ENCODE peak calls at places on chromosomes 16 and 17, in nine cellular contexts. U is neural progenitor cell; L is ascending aorta; X is psoas muscle; O is heart right ventricle; D is IMR-90; P is CD8-positive, alpha-beta memory T cell; E is A673; S is Karpas-422. J is an unnamed sample. For H3K4me1 and H3K9me3, the result is how much of the 10 kb centered on the place peaks cover.

GRCh38 chr16:27429330-27429871 is 27.4 kb downstream of the IL21R start:
- DNase-seq in D (no peak), P (no peak), O (no peak), E (no peak), U (no peak), L (peak), S (no peak), X (no peak), J (no peak)

GRCh38 chr17:45432405-45433113 is at the start of gene ARHGAP27:
- DNase-seq in O (peak), U (peak), P (no peak), S (peak), L (no peak), D (no peak), X (peak), E (no peak), J (peak)

GRCh38 chr17:75625813-75626486 is 7.3 kb upstream of the SMIM5 start:
- DNase-seq in L (no peak), P (no peak), O (no peak), U (peak), E (peak), X (no peak), S (peak), D (peak), J (no peak)

GRCh38 chr16:85416267-85417109 is 196.6 kb upstream of the GSE1 start:
- DNase-seq in X (peak), O (peak), S (peak), P (peak), U (peak), L (no peak), D (peak), E (peak), J (peak)

GRCh38 chr16:80007216-80007615 is 406.7 kb upstream of the MAF start:
- DNase-seq in L (no peak), P (no peak), O (no peak), U (no peak), S (no peak), E (no peak), X (no peak), D (no peak), J (no peak)

GRCh38 chr17:82065193-82065637 is 389 bp downstream of the DUS1L start:
- DNase-seq in P (no peak), S (peak), X (no peak), O (peak), U (no peak), D (peak), E (no peak), L (no peak), J (peak)

GRCh38 chr16:55368205-55368604 is 44.2 kb downstream of the IRX6 start:
- DNase-seq in P (no peak), X (no peak), E (peak), D (no peak), O (no peak), L (no peak), U (no peak), S (no peak), J (no peak)

GRCh38 chr16:50880926-50881325 is 139.0 kb downstream of the CYLD start:
- DNase-seq in L (peak), S (no peak), O (no peak), D (no peak), E (no peak), P (no peak), U (no peak), X (no peak), J (no peak)

GRCh38 chr17:73969956-73970355 is 233.5 kb upstream of the RPL38 start:
- DNase-seq in P (no peak), U (no peak), E (peak), D (no peak), S (no peak), L (no peak), X (no peak), O (no peak), J (no peak)

GRCh38 chr16:56332464-56333079 is 92.8 kb downstream of the AMFR start:
- DNase-seq in E (no peak), D (peak), L (no peak), U (peak), S (peak), P (no peak), O (peak), X (peak), J (peak)

GRCh38 chr16:86455116-86455515 is 55.2 kb upstream of the FOXF1 start:
- DNase-seq in D (peak), O (no peak), L (no peak), X (no peak), U (no peak), S (no peak), E (no peak), P (no peak), J (no peak)

GRCh38 chr16:11679250-11679649 is 11.0 kb downstream of the SNN start:
- DNase-seq in D (no peak), O (no peak), L (peak), S (no peak), P (no peak), U (no peak), E (no peak), X (no peak), J (no peak)

GRCh38 chr17:45316271-45317112 is at the start of gene MAP3K14:
- DNase-seq in E (peak), S (peak), X (peak), O (peak), P (peak), U (peak), L (peak), D (peak), J (peak)

GRCh38 chr16:80460004-80460403 is 80.8 kb upstream of the DYNLRB2 start:
- DNase-seq in L (no peak), U (no peak), D (no peak), O (no peak), E (no peak), S (no peak), X (no peak), P (no peak), J (no peak)

GRCh38 chr17:82021728-82022309 is 859 bp downstream of the CENPX start:
- DNase-seq in S (peak), P (no peak), X (no peak), U (no peak), E (no peak), D (no peak), L (no peak), O (no peak), J (peak)

GRCh38 chr17:52419256-52419655 is 260.7 kb upstream of the CA10 start:
- DNase-seq in D (no peak), E (no peak), P (no peak), S (no peak), O (no peak), U (no peak), X (no peak), L (no peak), J (no peak)

GRCh38 chr17:61234102-61234750 is 165.4 kb upstream of the TBX2 start:
- DNase-seq in L (no peak), U (peak), S (no peak), O (no peak), E (no peak), D (no peak), P (no peak), X (no peak), J (no peak)

GRCh38 chr16:72001180-72001890 is 1.1 kb upstream of the PKD1L3 start:
- DNase-seq in X (no peak), E (no peak), P (no peak), U (no peak), S (no peak), O (no peak), L (no peak), D (no peak), J (peak)

GRCh38 chr17:5219536-5219935 is 15.1 kb downstream of the SCIMP start:
- DNase-seq in E (no peak), P (no peak), S (no peak), X (no peak), O (no peak), U (no peak), D (no peak), L (no peak), J (no peak)

GRCh38 chr17:29619251-29619650 is 3.5 kb downstream of the CORO6 start:
- DNase-seq in E (peak), O (no peak), S (peak), X (peak), D (peak), U (peak), P (no peak), L (no peak), J (no peak)

GRCh38 chr16:88020513-88020885 is 69.3 kb downstream of the BANP start:
- DNase-seq in D (no peak), X (no peak), E (no peak), U (no peak), P (no peak), S (no peak), L (no peak), O (no peak), J (no peak)

GRCh38 chr17:347309-347708 is 5.3 kb downstream of the RPH3AL start:
- DNase-seq in O (no peak), L (no peak), E (no peak), S (no peak), P (no peak), X (no peak), U (no peak), D (no peak), J (no peak)

GRCh38 chr17:39365872-39366271 is 35.6 kb downstream of the FBXL20 start:
- DNase-seq in S (no peak), P (no peak), L (no peak), D (no peak), X (no peak), O (no peak), U (no peak), E (no peak), J (no peak)

GRCh38 chr17:79047291-79047920 is 23.4 kb downstream of the C1QTNF1 start:
- DNase-seq in E (no peak), X (no peak), S (no peak), D (no peak), U (no peak), L (no peak), O (no peak), P (no peak), J (no peak)

GRCh38 chr17:73841431-73842060 is 197.3 kb upstream of the SDK2 start:
- DNase-seq in U (peak), S (peak), E (peak), P (no peak), O (no peak), D (no peak), X (no peak), L (no peak), J (no peak)

GRCh38 chr16:69188716-69189115 is 1.8 kb downstream of the SNTB2 start:
- DNase-seq in U (peak), D (peak), L (no peak), P (no peak), E (no peak), S (no peak), O (no peak), X (no peak), J (no peak)

GRCh38 chr16:50266337-50267091 is at the start of gene ADCY7:
- DNase-seq in P (peak), U (peak), S (peak), O (peak), L (peak), E (peak), X (peak), D (peak), J (peak)

GRCh38 chr17:253091-253846 is 71.8 kb upstream of the DOC2B start:
- DNase-seq in P (no peak), U (no peak), D (no peak), O (no peak), E (no peak), L (peak), S (no peak), X (no peak), J (no peak)

GRCh38 chr17:17305282-17305801 is 2.2 kb downstream of the NT5M start:
- DNase-seq in X (no peak), L (no peak), E (no peak), S (peak), D (no peak), P (peak), U (no peak), O (no peak), J (peak)

GRCh38 chr16:87853411-87854052 is 15.8 kb downstream of the SLC7A5 start:
- DNase-seq in L (peak), S (peak), O (peak), U (peak), X (peak), E (peak), P (peak), D (peak), J (peak)

GRCh38 chr17:55726440-55726839 is 3.8 kb upstream of the TMEM100 start:
- DNase-seq in O (no peak), X (peak), E (peak), U (no peak), S (no peak), L (peak), P (no peak), D (peak), J (no peak)

GRCh38 chr16:17412221-17412620 is 58.5 kb downstream of the XYLT1 start:
- DNase-seq in U (peak), E (no peak), P (no peak), S (no peak), X (no peak), D (peak), O (no peak), L (no peak), J (no peak)
- H3K4me1 ChIP-seq in U (under half), E (under half), P (under half), S (half or more), X (under half), D (under half), O (under half), L (under half), J (under half)

GRCh38 chr17:18889658-18890057 is 31.7 kb downstream of the PRPSAP2 start:
- DNase-seq in S (no peak), U (no peak), X (no peak), O (no peak), L (no peak), P (no peak), E (no peak), D (no peak), J (no peak)

GRCh38 chr17:18891541-18891940 is 33.6 kb downstream of the PRPSAP2 start:
- DNase-seq in P (no peak), S (no peak), L (no peak), X (no peak), U (no peak), O (no peak), E (no peak), D (no peak), J (no peak)

DNA sequence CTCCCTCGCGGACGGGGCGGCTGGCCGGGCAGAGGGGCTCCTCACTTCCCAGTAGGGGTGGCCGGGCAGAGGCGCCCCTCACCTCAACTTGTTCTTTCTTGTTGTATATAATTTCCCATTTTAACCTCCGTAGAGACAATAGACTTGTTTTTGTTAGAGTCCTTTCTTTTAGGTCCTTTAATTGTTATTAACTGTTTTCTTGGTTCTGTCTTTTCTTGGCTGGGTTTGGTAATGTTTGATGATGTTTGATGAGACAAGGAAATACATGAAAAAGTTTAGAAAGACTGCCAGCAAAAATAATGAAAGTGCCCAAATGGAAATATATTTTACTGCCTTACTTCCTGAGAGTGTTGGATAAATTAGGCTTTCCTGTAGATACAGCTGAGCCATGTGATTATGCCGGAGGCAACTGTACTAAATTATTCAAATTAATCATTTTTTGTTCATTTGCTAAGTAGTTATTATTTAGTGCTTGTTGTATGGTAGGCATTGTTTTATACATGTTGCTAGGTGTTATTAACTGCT is 30.9 kb downstream of the PRPSAP2 start:
- DNase-seq in E (no peak), P (no peak), U (no peak), L (no peak), O (no peak), D (no peak), X (no peak), S (no peak), J (no peak)
- H3K4me3 ChIP-seq in E (no peak), P (no peak), U (no peak), L (no peak), O (no peak), D (no peak), X (no peak), S (no peak), J (no peak)

DNA sequence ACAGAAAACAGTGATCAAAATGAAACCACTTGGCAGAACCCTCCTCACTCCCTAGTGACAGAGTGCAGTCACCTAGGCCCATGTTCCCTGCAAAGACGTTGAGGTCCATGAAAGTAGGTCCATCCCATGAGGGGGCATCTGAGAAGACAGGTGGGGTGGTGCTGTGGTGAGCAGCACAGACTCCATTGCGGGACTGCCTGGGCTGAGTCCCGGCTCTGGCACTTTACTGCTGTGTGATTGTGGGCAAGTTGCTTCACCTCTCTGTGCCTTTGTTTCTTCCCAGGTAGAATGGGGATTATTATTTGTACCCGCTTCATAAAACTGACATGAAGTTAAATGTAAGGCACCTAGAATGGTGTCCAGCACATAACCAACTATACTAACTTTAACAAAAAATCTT is 23.5 kb upstream of the RHOT1 start:
- DNase-seq in P (no peak), X (no peak), O (no peak), E (no peak), L (no peak), S (no peak), U (no peak), D (no peak), J (no peak)
- H3K9me3 ChIP-seq in P (under half), X (under half), O (under half), E (under half), L (under half), S (under half), U (under half), D (under half), J (under half)

GRCh38 chr16:3459401-3460090 is 16.1 kb downstream of the NAA60 start:
- DNase-seq in E (no peak), O (no peak), S (no peak), U (peak), P (no peak), L (peak), X (no peak), D (peak), J (no peak)

GRCh38 chr16:3457434-3458252 is 14.2 kb downstream of the NAA60 start:
- DNase-seq in S (peak), X (peak), E (peak), U (peak), O (peak), P (peak), L (peak), D (peak), J (peak)

GRCh38 chr16:3460121-3460520 is 16.6 kb downstream of the NAA60 start:
- DNase-seq in L (no peak), X (no peak), S (no peak), E (no peak), P (no peak), U (no peak), D (no peak), O (no peak), J (no peak)

GRCh38 chr16:3458852-3459361 is 15.4 kb downstream of the NAA60 start:
- DNase-seq in E (no peak), L (peak), O (no peak), X (no peak), S (peak), U (no peak), D (peak), P (no peak), J (peak)

DNA sequence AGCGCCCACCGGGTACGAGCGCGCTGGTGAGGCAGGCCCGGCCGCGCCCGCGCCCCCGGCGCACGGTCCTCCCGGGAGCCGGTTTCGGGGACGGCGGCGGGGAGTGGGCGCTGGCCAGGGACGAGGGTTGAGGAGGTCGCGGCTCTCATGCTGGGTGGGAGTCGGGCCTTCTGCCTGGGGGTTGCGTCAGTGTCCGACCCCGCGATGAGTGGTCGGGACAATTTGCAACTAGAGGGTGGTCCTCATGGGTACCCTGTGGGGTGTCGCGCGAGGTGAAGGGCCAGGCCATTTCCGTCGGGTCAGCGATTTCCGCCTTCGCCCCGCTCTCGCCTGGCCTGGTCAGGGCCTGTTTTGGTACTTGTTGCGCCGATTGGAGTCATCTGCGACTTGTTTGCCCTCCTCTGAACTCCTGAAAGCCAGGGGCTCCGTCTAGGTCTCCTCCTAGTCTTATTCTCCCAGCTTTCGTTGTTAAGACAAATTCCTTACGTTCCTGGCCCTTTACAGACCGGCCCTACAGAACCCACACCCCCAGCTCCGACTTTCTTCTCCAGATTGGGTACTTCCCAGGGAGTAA is 14.9 kb downstream of the NAA60 start:
- DNase-seq in X (no peak), P (no peak), S (peak), U (peak), E (no peak), L (peak), D (peak), O (peak), J (peak)
- H3K4me1 ChIP-seq in X (half or more), P (under half), S (under half), U (under half), E (under half), L (under half), D (under half), O (half or more), J (under half)

DNA sequence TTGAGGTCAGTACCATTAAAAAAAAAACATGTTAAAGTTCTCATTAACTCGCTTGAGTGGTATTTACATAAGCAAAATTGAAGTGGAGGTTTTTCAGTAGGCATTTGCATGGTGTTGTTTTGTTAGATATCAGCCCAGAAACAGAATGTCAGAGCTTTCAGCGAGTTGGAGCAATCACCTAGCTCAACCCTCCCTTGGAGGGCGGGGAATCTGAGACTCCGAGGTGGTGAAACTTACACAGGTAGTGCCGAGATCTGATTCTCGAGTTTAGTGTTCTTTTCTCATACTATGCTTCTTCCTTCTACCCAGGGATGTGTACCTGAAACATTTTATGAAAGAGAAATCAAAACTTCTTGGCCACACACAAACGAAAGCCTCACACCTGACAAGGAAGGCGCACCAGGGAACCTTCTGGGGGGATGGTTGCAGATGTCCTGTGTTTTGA is 6.6 kb downstream of the SEC14L1 start:
- DNase-seq in L (no peak), S (no peak), E (no peak), U (no peak), P (no peak), O (no peak), D (no peak), X (no peak), J (no peak)
- H3K4me3 ChIP-seq in L (no peak), S (no peak), E (no peak), U (no peak), P (no peak), O (peak), D (no peak), X (peak), J (no peak)

DNA sequence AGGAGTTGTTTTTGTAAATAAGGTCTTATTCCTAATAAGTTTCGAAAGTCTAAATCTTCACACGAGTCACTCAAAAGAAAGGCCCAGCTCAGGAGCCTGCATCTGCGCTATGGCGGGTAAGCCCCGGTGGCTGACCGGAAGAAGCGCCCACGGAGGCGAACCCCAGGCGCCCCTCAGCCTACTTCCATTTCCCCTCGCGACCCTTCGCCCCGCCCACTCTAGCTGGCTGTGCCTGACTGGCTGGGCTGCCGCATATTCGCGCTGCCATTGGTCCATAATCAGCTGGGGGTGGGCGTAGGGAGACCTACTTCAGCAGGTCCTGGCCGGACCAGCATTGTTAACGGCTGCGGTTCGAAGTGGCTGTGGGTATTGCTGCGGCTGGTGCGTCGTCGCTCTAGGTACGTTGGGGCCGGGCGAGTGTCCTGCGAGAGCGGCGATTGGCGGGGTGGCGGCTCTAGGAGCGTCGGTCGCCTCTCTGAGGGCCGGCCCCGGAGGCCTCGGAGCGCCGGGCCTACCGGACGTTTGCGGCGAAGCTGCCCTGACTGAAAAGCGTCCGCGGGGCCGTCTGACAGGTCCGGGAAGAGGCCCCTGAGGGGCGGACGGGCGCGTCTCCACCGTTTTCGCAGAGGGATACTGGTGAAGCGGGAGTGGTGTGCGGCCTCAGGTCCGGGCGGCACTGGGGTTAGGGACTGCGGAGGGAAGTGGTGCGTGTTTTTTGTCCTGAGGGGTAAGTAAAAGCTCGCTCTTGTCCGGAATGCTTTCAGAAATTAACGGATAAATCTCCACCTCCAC is at the start of gene ATF7IP2:
- DNase-seq in L (peak), S (peak), E (peak), U (peak), O (peak), X (peak), D (peak), P (peak), J (peak)
- H3K9me3 ChIP-seq in L (under half), S (under half), E (under half), U (under half), O (under half), X (under half), D (under half), P (under half), J (under half)